ENCODE peak calls at places on chromosomes 13 and 19, in five cellular contexts. One of them, this sample, is unnamed.

GRCh38 chr19:35216833-35217707 is 11.5 kb downstream of the FAM187B start:
- DNase-seq in mesendoderm: peak
- DNase-seq in IMR-90: no peak
- DNase-seq in H1: no peak
- DNase-seq in H9: peak
- DNase-seq in this sample: no peak

GRCh38 chr13:32585625-32586021 is 629 bp upstream of the PDS5B start:
- DNase-seq in mesendoderm: peak
- DNase-seq in IMR-90: no peak
- DNase-seq in H9: peak
- DNase-seq in H1: no peak
- DNase-seq in this sample: peak

GRCh38 chr19:2624537-2625091 is 77.9 kb downstream of the GNG7 start:
- DNase-seq in H1: no peak
- DNase-seq in H9: peak
- DNase-seq in mesendoderm: peak
- DNase-seq in IMR-90: no peak
- DNase-seq in this sample: no peak

GRCh38 chr19:45781282-45782161 is 768 bp downstream of the DMPK start:
- DNase-seq in H1: no peak
- DNase-seq in IMR-90: no peak
- DNase-seq in H9: no peak
- DNase-seq in mesendoderm: no peak
- DNase-seq in this sample: no peak

GRCh38 chr13:33355470-33355869 is 69.9 kb upstream of the STARD13 start:
- DNase-seq in mesendoderm: no peak
- DNase-seq in H1: no peak
- DNase-seq in H9: no peak
- DNase-seq in IMR-90: peak
- DNase-seq in this sample: no peak

GRCh38 chr13:100803091-100803490 is 128.5 kb upstream of the TMTC4 start:
- DNase-seq in H1: no peak
- DNase-seq in IMR-90: no peak
- DNase-seq in mesendoderm: peak
- DNase-seq in H9: no peak
- DNase-seq in this sample: no peak

GRCh38 chr19:12872941-12873890 is 8.0 kb downstream of the DNASE2 start:
- DNase-seq in mesendoderm: peak
- DNase-seq in H9: peak
- DNase-seq in H1: no peak
- DNase-seq in IMR-90: peak
- DNase-seq in this sample: no peak

GRCh38 chr19:728011-728410 is 19.3 kb downstream of the PALM start:
- DNase-seq in H1: no peak
- DNase-seq in mesendoderm: no peak
- DNase-seq in H9: no peak
- DNase-seq in IMR-90: no peak
- DNase-seq in this sample: no peak

GRCh38 chr13:104937881-104938280 is 1597.6 kb downstream of the EFNB2 start:
- DNase-seq in H9: no peak
- DNase-seq in H1: no peak
- DNase-seq in mesendoderm: peak
- DNase-seq in IMR-90: no peak
- DNase-seq in this sample: no peak

GRCh38 chr13:109787135-109787954 is 962 bp upstream of the IRS2 start:
- DNase-seq in IMR-90: peak
- DNase-seq in mesendoderm: peak
- DNase-seq in H1: no peak
- DNase-seq in H9: peak
- DNase-seq in this sample: peak

GRCh38 chr19:35790981-35791813 is 15.8 kb downstream of the ARHGAP33 start:
- DNase-seq in H1: no peak
- DNase-seq in mesendoderm: no peak
- DNase-seq in IMR-90: no peak
- DNase-seq in H9: no peak
- DNase-seq in this sample: no peak

GRCh38 chr13:102484329-102484728 is 82.5 kb upstream of the FGF14 start:
- DNase-seq in IMR-90: peak
- DNase-seq in H9: no peak
- DNase-seq in mesendoderm: peak
- DNase-seq in H1: no peak
- DNase-seq in this sample: no peak

GRCh38 chr13:43664700-43665191 is 122.0 kb downstream of the ENOX1 start:
- DNase-seq in mesendoderm: peak
- DNase-seq in H1: no peak
- DNase-seq in H9: no peak
- DNase-seq in IMR-90: peak
- DNase-seq in this sample: no peak

GRCh38 chr19:21109116-21109515 is 27.1 kb downstream of the ZNF714 start:
- DNase-seq in H1: no peak
- DNase-seq in H9: no peak
- DNase-seq in mesendoderm: no peak
- DNase-seq in IMR-90: peak
- DNase-seq in this sample: no peak

GRCh38 chr19:44539236-44539819 is 9.9 kb upstream of the CEACAM20 start:
- DNase-seq in IMR-90: peak
- DNase-seq in H9: no peak
- DNase-seq in mesendoderm: no peak
- DNase-seq in H1: no peak
- DNase-seq in this sample: no peak

GRCh38 chr13:33262069-33262487 is 23.5 kb downstream of the STARD13 start:
- DNase-seq in H9: peak
- DNase-seq in IMR-90: peak
- DNase-seq in H1: no peak
- DNase-seq in mesendoderm: peak
- DNase-seq in this sample: no peak

GRCh38 chr19:15129856-15130580 is 22.8 kb downstream of the SYDE1 start:
- DNase-seq in mesendoderm: peak
- DNase-seq in H9: no peak
- DNase-seq in IMR-90: no peak
- DNase-seq in H1: no peak
- DNase-seq in this sample: no peak

GRCh38 chr13:23626730-23627129 is 56.5 kb downstream of the TNFRSF19 start:
- DNase-seq in IMR-90: no peak
- DNase-seq in H1: no peak
- DNase-seq in H9: no peak
- DNase-seq in mesendoderm: no peak
- DNase-seq in this sample: no peak

GRCh38 chr13:74132768-74133656 is 1.2 kb downstream of the KLF12 start:
- DNase-seq in IMR-90: peak
- DNase-seq in mesendoderm: peak
- DNase-seq in H9: peak
- DNase-seq in H1: no peak
- DNase-seq in this sample: peak

GRCh38 chr19:44717603-44718002 is 18.7 kb downstream of the CEACAM16 start:
- DNase-seq in IMR-90: no peak
- DNase-seq in mesendoderm: no peak
- DNase-seq in H1: no peak
- DNase-seq in H9: no peak
- DNase-seq in this sample: no peak

GRCh38 chr19:1469200-1469935 is 9.6 kb downstream of the C19orf25 start:
- DNase-seq in H1: no peak
- DNase-seq in IMR-90: no peak
- DNase-seq in mesendoderm: no peak
- DNase-seq in H9: no peak
- DNase-seq in this sample: no peak

GRCh38 chr13:36344886-36345437 is 1.2 kb downstream of the SPART start:
- DNase-seq in H1: no peak
- DNase-seq in H9: no peak
- DNase-seq in IMR-90: no peak
- DNase-seq in mesendoderm: no peak
- DNase-seq in this sample: no peak

GRCh38 chr19:37990362-37990761 is 83.4 kb downstream of the SIPA1L3 start:
- DNase-seq in mesendoderm: peak
- DNase-seq in IMR-90: no peak
- DNase-seq in H9: peak
- DNase-seq in H1: no peak
- DNase-seq in this sample: no peak

GRCh38 chr13:113585828-113586355 is 1.3 kb downstream of the TFDP1 start:
- DNase-seq in mesendoderm: no peak
- DNase-seq in H9: no peak
- DNase-seq in H1: no peak
- DNase-seq in IMR-90: no peak
- DNase-seq in this sample: no peak

GRCh38 chr13:113584870-113585671 is 518 bp downstream of the TFDP1 start:
- DNase-seq in mesendoderm: peak
- DNase-seq in IMR-90: no peak
- DNase-seq in H9: peak
- DNase-seq in H1: no peak
- DNase-seq in this sample: no peak

GRCh38 chr13:113581871-113582270 is 2.7 kb upstream of the TFDP1 start:
- DNase-seq in H9: peak
- DNase-seq in H1: no peak
- DNase-seq in IMR-90: no peak
- DNase-seq in mesendoderm: no peak
- DNase-seq in this sample: no peak

GRCh38 chr13:113582841-113583631 is 1.5 kb upstream of the TFDP1 start:
- DNase-seq in IMR-90: no peak
- DNase-seq in H1: no peak
- DNase-seq in mesendoderm: no peak
- DNase-seq in H9: peak
- DNase-seq in this sample: no peak

DNA sequence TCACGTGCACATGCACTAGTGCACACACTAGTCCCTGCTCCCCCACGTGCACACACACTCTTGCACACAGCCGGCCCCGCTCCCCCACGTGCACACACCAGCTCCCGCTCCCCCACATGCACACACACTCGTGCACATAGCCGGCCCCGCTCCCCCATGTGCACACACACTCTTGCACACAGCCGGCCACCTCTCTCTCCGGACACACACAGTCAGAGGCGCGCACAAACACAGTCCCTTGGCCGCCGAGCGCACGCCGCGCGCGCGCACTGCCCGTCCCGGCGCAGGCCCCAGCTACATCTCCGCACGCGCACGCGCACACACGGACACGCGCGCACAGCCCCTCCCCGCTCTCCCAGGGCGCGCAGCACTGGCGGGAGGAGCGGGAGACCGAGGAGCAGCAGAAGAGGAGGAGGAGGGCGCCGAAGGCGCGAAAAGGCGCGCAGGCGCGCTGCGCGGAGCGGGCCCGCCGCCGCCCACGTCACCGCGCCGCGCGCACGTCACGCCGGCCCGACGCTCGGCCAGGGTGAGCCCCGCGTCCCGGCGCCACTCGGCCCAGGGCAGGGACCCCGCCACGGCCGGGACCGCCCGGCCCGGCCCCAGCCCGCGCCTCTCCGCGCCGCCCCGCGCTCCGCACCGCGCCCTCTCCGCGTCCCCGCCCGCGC is at the start of gene TFDP1:
- DNase-seq in mesendoderm: peak
- DNase-seq in H9: peak
- DNase-seq in H1: peak
- DNase-seq in IMR-90: peak
- DNase-seq in this sample: peak
- H2BK120ac ChIP-seq in mesendoderm: peak
- H2BK120ac ChIP-seq in H9: no peak
- H2BK120ac ChIP-seq in H1: no peak
- H2BK120ac ChIP-seq in IMR-90: no peak
- H2BK120ac ChIP-seq in this sample: no peak

GRCh38 chr13:58907347-58907746 is 1256.4 kb downstream of the DIAPH3 start:
- DNase-seq in H1: no peak
- DNase-seq in H9: no peak
- DNase-seq in IMR-90: peak
- DNase-seq in mesendoderm: no peak
- DNase-seq in this sample: no peak

GRCh38 chr13:58908019-58908679 is 1255.6 kb downstream of the DIAPH3 start:
- DNase-seq in H9: no peak
- DNase-seq in IMR-90: no peak
- DNase-seq in mesendoderm: no peak
- DNase-seq in H1: no peak
- DNase-seq in this sample: no peak

DNA sequence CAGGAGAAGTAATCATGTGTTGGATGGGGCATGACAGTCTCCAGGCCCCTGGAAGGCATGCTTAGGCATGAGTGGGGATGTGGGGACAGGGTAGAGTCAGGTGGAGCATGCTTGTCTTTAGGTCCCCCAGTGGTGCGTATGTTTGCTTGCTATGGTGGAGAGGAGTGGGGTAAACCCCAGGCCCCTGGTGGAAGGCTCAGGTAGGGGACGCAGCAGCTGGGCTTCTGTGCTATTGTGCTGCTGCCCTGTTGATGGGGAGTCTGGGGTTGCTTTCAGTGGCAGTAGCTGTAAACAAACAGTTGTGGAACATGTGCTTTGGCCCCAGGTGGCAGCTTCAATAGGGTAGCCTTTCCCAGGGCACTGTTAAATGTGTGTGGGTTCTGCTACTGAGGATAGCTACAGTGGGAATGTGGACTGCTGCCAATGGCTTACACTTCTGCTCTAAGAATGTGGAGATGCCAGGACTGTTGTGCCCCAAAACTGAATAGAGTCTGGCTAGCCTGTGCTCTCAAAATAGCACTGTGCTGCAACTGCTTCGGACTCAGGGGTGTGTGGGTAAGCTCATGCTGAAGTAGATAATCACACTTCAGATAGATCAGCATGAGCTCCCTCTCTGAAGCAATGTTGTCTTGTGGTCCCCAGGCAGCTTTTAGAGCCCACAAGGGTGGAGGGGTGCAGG is 1257.3 kb downstream of the DIAPH3 start:
- DNase-seq in IMR-90: no peak
- DNase-seq in mesendoderm: no peak
- DNase-seq in H1: no peak
- DNase-seq in H9: peak
- DNase-seq in this sample: no peak
- H2BK120ac ChIP-seq in IMR-90: no peak
- H2BK120ac ChIP-seq in mesendoderm: no peak
- H2BK120ac ChIP-seq in H1: no peak
- H2BK120ac ChIP-seq in H9: no peak
- H2BK120ac ChIP-seq in this sample: peak

DNA sequence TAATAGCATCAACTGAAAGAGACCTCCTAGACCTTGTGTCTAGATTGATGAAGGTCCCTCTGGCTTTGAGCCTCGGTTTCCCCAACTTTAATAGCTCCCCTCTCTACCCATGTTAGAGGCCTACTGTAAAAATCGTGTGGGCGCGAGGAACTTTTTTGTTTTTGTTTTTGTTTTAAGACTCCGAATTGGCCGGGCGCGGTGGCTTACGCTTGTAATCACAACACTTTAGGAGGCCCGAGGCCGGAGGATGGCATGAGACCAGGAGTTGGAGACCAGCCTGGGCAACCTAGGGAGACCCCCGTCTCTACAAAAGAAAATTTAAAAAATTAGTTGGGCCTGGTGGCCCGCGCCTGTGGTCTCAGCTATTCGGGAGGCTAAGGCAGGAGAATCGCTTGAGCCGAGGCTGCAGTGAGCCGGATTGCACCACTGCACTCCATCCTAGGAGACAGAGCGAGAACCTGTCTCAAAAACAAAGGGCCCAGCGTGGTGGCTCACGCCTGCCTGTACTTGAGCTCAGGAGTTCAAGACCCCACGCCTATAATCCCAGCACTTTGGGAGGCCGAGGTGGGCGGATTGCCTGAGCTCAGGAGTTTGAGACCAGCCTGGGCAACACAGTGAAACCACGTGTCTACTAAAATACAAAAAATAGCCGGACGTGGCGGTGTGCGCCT is 858 bp upstream of the PPP6R1 start:
- DNase-seq in mesendoderm: peak
- DNase-seq in IMR-90: no peak
- DNase-seq in H1: no peak
- DNase-seq in H9: no peak
- DNase-seq in this sample: no peak
- H2BK120ac ChIP-seq in mesendoderm: no peak
- H2BK120ac ChIP-seq in IMR-90: peak
- H2BK120ac ChIP-seq in H1: no peak
- H2BK120ac ChIP-seq in H9: no peak
- H2BK120ac ChIP-seq in this sample: no peak

GRCh38 chr13:80126382-80127068 is 214.4 kb downstream of the SPRY2 start:
- DNase-seq in mesendoderm: peak
- DNase-seq in H9: no peak
- DNase-seq in IMR-90: no peak
- DNase-seq in H1: no peak
- DNase-seq in this sample: no peak
- H2BK120ac ChIP-seq in mesendoderm: no peak
- H2BK120ac ChIP-seq in H9: no peak
- H2BK120ac ChIP-seq in IMR-90: no peak
- H2BK120ac ChIP-seq in H1: no peak
- H2BK120ac ChIP-seq in this sample: no peak